ENCODE peak calls at places on chromosomes 2 and 18, in six cellular contexts. G is GM12891, L is K562, X is HepG2, F is GM12878, S is H1. H is an unnamed sample.

GRCh38 chr18:21141678-21142422 is 30.2 kb upstream of the ROCK1 start:
- DNase-seq in G (no peak), L (no peak), X (no peak), F (no peak), S (no peak), H (no peak)

GRCh38 chr18:61643884-61644647 is 248.7 kb downstream of the RNF152 start:
- DNase-seq in G (no peak), L (no peak), X (no peak), F (no peak), S (no peak), H (no peak)

GRCh38 chr2:72915076-72915906 is 2.0 kb upstream of the EMX1 start:
- DNase-seq in G (no peak), L (no peak), X (no peak), F (no peak), S (no peak), H (no peak)

GRCh38 chr2:240628507-240629418 is 3.5 kb downstream of the GPR35 start:
- DNase-seq in G (no peak), L (no peak), X (no peak), F (no peak), S (no peak), H (peak; percentile 13)

GRCh38 chr2:63788070-63788469 is 53.6 kb upstream of the UGP2 start:
- DNase-seq in G (no peak), L (no peak), X (no peak), F (no peak), S (no peak), H (no peak)

GRCh38 chr18:24987933-24988840 is 363.8 kb downstream of the ZNF521 start:
- DNase-seq in G (no peak), L (no peak), X (no peak), F (no peak), S (no peak), H (no peak)

GRCh38 chr2:153953761-153954160 is 82.0 kb downstream of the GALNT13 start:
- DNase-seq in G (no peak), L (no peak), X (no peak), F (no peak), S (no peak), H (no peak)

GRCh38 chr2:20661028-20661980 is 5.6 kb upstream of the GDF7 start:
- DNase-seq in G (peak; percentile 66), L (peak; percentile 74), X (peak; percentile 78), F (peak; percentile 46), S (peak; percentile 84), H (no peak)

GRCh38 chr18:40055262-40055661 is 1899.8 kb upstream of the PIK3C3 start:
- DNase-seq in G (no peak), L (no peak), X (no peak), F (no peak), S (no peak), H (no peak)

GRCh38 chr2:121804340-121804739 is 48.9 kb downstream of the TSN start:
- DNase-seq in G (peak; percentile 43), L (no peak), X (no peak), F (peak; percentile 45), S (no peak), H (peak; percentile 31)

GRCh38 chr18:10515456-10515855 is 10.4 kb upstream of the NAPG start:
- DNase-seq in G (no peak), L (no peak), X (no peak), F (no peak), S (no peak), H (no peak)

GRCh38 chr2:1459727-1460126 is 46.5 kb downstream of the TPO start:
- DNase-seq in G (no peak), L (no peak), X (no peak), F (no peak), S (no peak), H (no peak)

GRCh38 chr2:37851828-37852584 is 73.1 kb upstream of the RMDN2 start:
- DNase-seq in G (peak; percentile 19), L (no peak), X (no peak), F (peak; percentile 80), S (no peak), H (peak; percentile 29)

GRCh38 chr2:77813614-77814013 is 291.4 kb upstream of the LRRTM4 start:
- DNase-seq in G (no peak), L (no peak), X (no peak), F (no peak), S (no peak), H (no peak)

GRCh38 chr2:98952971-98953370 is 16.9 kb upstream of the CRACDL start:
- DNase-seq in G (no peak), L (no peak), X (no peak), F (no peak), S (no peak), H (no peak)

GRCh38 chr2:123566291-123566946 is 458.7 kb upstream of the CNTNAP5 start:
- DNase-seq in G (no peak), L (no peak), X (no peak), F (no peak), S (no peak), H (no peak)

GRCh38 chr2:41204315-41204714 is 752.4 kb upstream of the SLC8A1 start:
- DNase-seq in G (no peak), L (no peak), X (no peak), F (no peak), S (no peak), H (no peak)

GRCh38 chr2:25309402-25309801 is 32.3 kb downstream of the DNMT3A start:
- DNase-seq in G (no peak), L (peak; percentile 81), X (peak; percentile 59), F (no peak), S (peak; percentile 85), H (peak; percentile 55)

GRCh38 chr2:186569906-186570305 is 19.9 kb upstream of the ITGAV start:
- DNase-seq in G (no peak), L (no peak), X (peak; percentile 24), F (no peak), S (no peak), H (no peak)

GRCh38 chr2:176561706-176562105 is 292.5 kb downstream of the MTX2 start:
- DNase-seq in G (no peak), L (no peak), X (no peak), F (no peak), S (no peak), H (no peak)

GRCh38 chr2:237498341-237498740 is 11.3 kb downstream of the MLPH start:
- DNase-seq in G (no peak), L (no peak), X (no peak), F (no peak), S (no peak), H (no peak)

GRCh38 chr2:134027980-134028379 is 225.9 kb upstream of the MGAT5 start:
- DNase-seq in G (no peak), L (no peak), X (no peak), F (no peak), S (peak; percentile 61), H (no peak)

GRCh38 chr2:108215794-108216211 is 24.0 kb upstream of the SULT1C3 start:
- DNase-seq in G (no peak), L (no peak), X (peak; percentile 55), F (no peak), S (no peak), H (no peak)

GRCh38 chr2:65786001-65786400 is 353.6 kb upstream of the SPRED2 start:
- DNase-seq in G (no peak), L (no peak), X (no peak), F (no peak), S (no peak), H (no peak)

GRCh38 chr2:65782186-65782585 is 349.8 kb upstream of the SPRED2 start:
- DNase-seq in G (no peak), L (no peak), X (no peak), F (no peak), S (no peak), H (no peak)

GRCh38 chr2:65781756-65782155 is 349.4 kb upstream of the SPRED2 start:
- DNase-seq in G (no peak), L (no peak), X (no peak), F (no peak), S (no peak), H (no peak)

GRCh38 chr2:65786765-65787164 is 354.4 kb upstream of the SPRED2 start:
- DNase-seq in G (no peak), L (no peak), X (no peak), F (no peak), S (no peak), H (no peak)

GRCh38 chr2:65782996-65783650 is 350.7 kb upstream of the SPRED2 start:
- DNase-seq in G (no peak), L (no peak), X (no peak), F (no peak), S (no peak), H (no peak)
- TF ChIP-seq TAF1 in G (no peak), L (no peak), X (no peak), F (no peak), S (no peak), H (no peak)

GRCh38 chr2:101463458-101463857 is 11.5 kb downstream of the RFX8 start:
- DNase-seq in G (no peak), L (no peak), X (no peak), F (no peak), S (no peak), H (no peak)
- TF ChIP-seq POLR2AphosphoS5 in G (no peak), L (no peak), X (no peak), F (no peak), S (no peak), H (no peak)

GRCh38 chr2:43218550-43219382 is 7.6 kb downstream of the ZFP36L2 start:
- DNase-seq in G (no peak), L (peak; percentile 58), X (peak; percentile 76), F (no peak), S (no peak), H (no peak)

GRCh38 chr2:43220982-43221659 is 5.3 kb downstream of the ZFP36L2 start:
- DNase-seq in G (no peak), L (peak; percentile 31), X (no peak), F (no peak), S (peak; percentile 62), H (no peak)

GRCh38 chr2:43219383-43220228 is 6.8 kb downstream of the ZFP36L2 start:
- DNase-seq in G (peak; percentile 72), L (peak; percentile 89), X (peak; percentile 87), F (peak; percentile 80), S (peak; percentile 76), H (peak; percentile 71)

GRCh38 chr2:43221660-43222471 is 4.5 kb downstream of the ZFP36L2 start:
- DNase-seq in G (no peak), L (peak; percentile 69), X (peak; percentile 94), F (no peak), S (peak; percentile 86), H (no peak)

GRCh38 chr2:43220229-43220981 is 6.0 kb downstream of the ZFP36L2 start:
- DNase-seq in G (no peak), L (no peak), X (no peak), F (no peak), S (no peak), H (no peak)
- TF ChIP-seq POLR2A in G (no peak), L (no peak), X (no peak), F (no peak), S (no peak), H (no peak)

DNA sequence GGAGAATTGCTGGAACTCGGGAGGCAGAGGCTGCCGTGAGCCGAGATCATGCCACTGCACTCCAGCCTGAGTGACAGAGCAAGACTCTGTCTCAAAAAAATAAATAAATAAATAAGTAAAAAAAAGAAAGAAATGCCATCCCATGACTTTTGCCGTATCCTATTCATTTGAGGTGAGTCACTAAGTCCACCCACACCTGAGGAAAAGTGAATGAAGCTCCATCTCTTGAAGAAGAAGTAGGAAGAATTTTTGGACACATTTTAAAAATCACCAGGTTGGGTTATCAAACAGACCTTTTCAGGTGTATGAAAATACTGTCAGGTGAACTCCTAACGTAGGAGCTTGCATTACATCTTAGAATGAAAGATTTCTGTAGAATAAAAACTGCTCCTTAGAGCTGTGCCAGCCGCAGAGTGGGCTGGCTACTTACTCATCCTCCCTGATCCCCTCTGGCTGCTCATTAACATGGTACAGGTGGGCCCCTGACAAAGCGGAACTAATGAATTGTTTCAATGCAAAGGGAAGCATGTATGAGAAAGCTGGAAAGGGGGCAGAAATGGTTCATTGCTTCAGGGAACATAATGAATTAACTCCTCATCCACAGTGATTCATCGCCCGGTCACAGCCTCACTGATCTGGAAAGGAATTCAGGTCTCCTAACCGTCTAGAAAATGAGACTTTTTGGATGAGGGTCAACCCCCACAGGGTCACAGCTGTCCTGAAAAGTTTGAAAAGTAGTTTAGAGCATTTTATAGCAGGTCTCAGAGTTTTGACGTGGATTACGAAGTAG is 191.3 kb downstream of the SPP2 start:
- DNase-seq in G (no peak), L (no peak), X (no peak), F (no peak), S (no peak), H (no peak)
- TF ChIP-seq TAF1 in G (no peak), L (no peak), X (no peak), F (no peak), S (no peak), H (no peak)

H was measured in GM12892.